ENCODE peak calls at places on chromosomes 5 and 9, in ten cellular contexts. One of them, this sample, is unnamed.

GRCh38 chr5:42963412-42963811 is 76.7 kb downstream of the ANXA2R start:
- DNase-seq in coronary artery: no peak
- DNase-seq in astrocyte of the spinal cord: no peak
- DNase-seq in dorsolateral prefrontal cortex: no peak
- DNase-seq in activated CD8-positive, alpha-beta T cell treated with anti-CD3 and anti-CD28 coated beads for 36 hours: no peak
- DNase-seq in MCF 10A: no peak
- DNase-seq in epithelial cell of proximal tubule: no peak
- DNase-seq in WTC11: no peak
- DNase-seq in IMR-90: no peak
- DNase-seq in PC-9: no peak
- DNase-seq in this sample: no peak

GRCh38 chr9:19894975-19895374 is 106.1 kb upstream of the SLC24A2 start:
- DNase-seq in astrocyte of the spinal cord: peak; percentile 24
- DNase-seq in epithelial cell of proximal tubule: no peak
- DNase-seq in dorsolateral prefrontal cortex: no peak
- DNase-seq in IMR-90: peak; percentile 43
- DNase-seq in coronary artery: no peak
- DNase-seq in PC-9: no peak
- DNase-seq in activated CD8-positive, alpha-beta T cell treated with anti-CD3 and anti-CD28 coated beads for 36 hours: no peak
- DNase-seq in MCF 10A: no peak
- DNase-seq in WTC11: no peak
- DNase-seq in this sample: no peak

GRCh38 chr5:132782101-132782500 is 5.1 kb upstream of the SEPTIN8 start:
- DNase-seq in WTC11: no peak
- DNase-seq in astrocyte of the spinal cord: peak; percentile 52
- DNase-seq in dorsolateral prefrontal cortex: no peak
- DNase-seq in PC-9: no peak
- DNase-seq in coronary artery: peak; percentile 45
- DNase-seq in MCF 10A: peak; percentile 45
- DNase-seq in IMR-90: peak; percentile 74
- DNase-seq in epithelial cell of proximal tubule: no peak
- DNase-seq in activated CD8-positive, alpha-beta T cell treated with anti-CD3 and anti-CD28 coated beads for 36 hours: no peak
- DNase-seq in this sample: peak; percentile 38

GRCh38 chr9:95626885-95627558 is 110.3 kb upstream of the PTCH1 start:
- DNase-seq in activated CD8-positive, alpha-beta T cell treated with anti-CD3 and anti-CD28 coated beads for 36 hours: peak; percentile 81
- DNase-seq in WTC11: no peak
- DNase-seq in coronary artery: no peak
- DNase-seq in epithelial cell of proximal tubule: no peak
- DNase-seq in dorsolateral prefrontal cortex: no peak
- DNase-seq in PC-9: no peak
- DNase-seq in astrocyte of the spinal cord: no peak
- DNase-seq in IMR-90: no peak
- DNase-seq in MCF 10A: no peak
- DNase-seq in this sample: no peak

GRCh38 chr9:133656211-133657119 is 20.3 kb downstream of the DBH start:
- DNase-seq in IMR-90: no peak
- DNase-seq in epithelial cell of proximal tubule: no peak
- DNase-seq in PC-9: no peak
- DNase-seq in dorsolateral prefrontal cortex: no peak
- DNase-seq in WTC11: no peak
- DNase-seq in coronary artery: no peak
- DNase-seq in activated CD8-positive, alpha-beta T cell treated with anti-CD3 and anti-CD28 coated beads for 36 hours: peak; percentile 55
- DNase-seq in astrocyte of the spinal cord: no peak
- DNase-seq in MCF 10A: no peak
- DNase-seq in this sample: no peak

GRCh38 chr9:13437898-13438297 is 158.4 kb upstream of the MPDZ start:
- DNase-seq in PC-9: no peak
- DNase-seq in WTC11: no peak
- DNase-seq in MCF 10A: no peak
- DNase-seq in activated CD8-positive, alpha-beta T cell treated with anti-CD3 and anti-CD28 coated beads for 36 hours: no peak
- DNase-seq in IMR-90: no peak
- DNase-seq in epithelial cell of proximal tubule: no peak
- DNase-seq in coronary artery: no peak
- DNase-seq in astrocyte of the spinal cord: no peak
- DNase-seq in dorsolateral prefrontal cortex: no peak
- DNase-seq in this sample: no peak

GRCh38 chr9:93268551-93269314 is 84.8 kb downstream of the WNK2 start:
- DNase-seq in MCF 10A: no peak
- DNase-seq in epithelial cell of proximal tubule: no peak
- DNase-seq in IMR-90: no peak
- DNase-seq in coronary artery: no peak
- DNase-seq in activated CD8-positive, alpha-beta T cell treated with anti-CD3 and anti-CD28 coated beads for 36 hours: peak; percentile 64
- DNase-seq in dorsolateral prefrontal cortex: no peak
- DNase-seq in WTC11: no peak
- DNase-seq in PC-9: no peak
- DNase-seq in astrocyte of the spinal cord: no peak
- DNase-seq in this sample: no peak

GRCh38 chr9:98848450-98849149 is 41.1 kb downstream of the GALNT12 start:
- DNase-seq in IMR-90: peak; percentile 98
- DNase-seq in astrocyte of the spinal cord: peak; percentile 85
- DNase-seq in epithelial cell of proximal tubule: peak; percentile 93
- DNase-seq in PC-9: peak; percentile 95
- DNase-seq in dorsolateral prefrontal cortex: peak; percentile 95
- DNase-seq in MCF 10A: peak; percentile 80
- DNase-seq in WTC11: peak; percentile 91
- DNase-seq in activated CD8-positive, alpha-beta T cell treated with anti-CD3 and anti-CD28 coated beads for 36 hours: peak; percentile 87
- DNase-seq in coronary artery: peak; percentile 88
- DNase-seq in this sample: peak; percentile 92

GRCh38 chr9:19201899-19202891 is 28.3 kb upstream of the DENND4C start:
- DNase-seq in PC-9: peak; percentile 60
- DNase-seq in WTC11: no peak
- DNase-seq in IMR-90: no peak
- DNase-seq in activated CD8-positive, alpha-beta T cell treated with anti-CD3 and anti-CD28 coated beads for 36 hours: no peak
- DNase-seq in dorsolateral prefrontal cortex: no peak
- DNase-seq in epithelial cell of proximal tubule: no peak
- DNase-seq in MCF 10A: no peak
- DNase-seq in astrocyte of the spinal cord: no peak
- DNase-seq in coronary artery: no peak
- DNase-seq in this sample: peak; percentile 31

GRCh38 chr5:163379298-163380155 is 57.9 kb upstream of the CCNG1 start:
- DNase-seq in dorsolateral prefrontal cortex: no peak
- DNase-seq in coronary artery: no peak
- DNase-seq in activated CD8-positive, alpha-beta T cell treated with anti-CD3 and anti-CD28 coated beads for 36 hours: no peak
- DNase-seq in IMR-90: peak; percentile 80
- DNase-seq in MCF 10A: peak; percentile 96
- DNase-seq in PC-9: peak; percentile 86
- DNase-seq in WTC11: no peak
- DNase-seq in epithelial cell of proximal tubule: peak; percentile 66
- DNase-seq in astrocyte of the spinal cord: peak; percentile 90
- DNase-seq in this sample: peak; percentile 94

GRCh38 chr9:124218438-124219289 is 39.1 kb upstream of the NEK6 start:
- DNase-seq in astrocyte of the spinal cord: peak; percentile 22
- DNase-seq in coronary artery: peak; percentile 72
- DNase-seq in epithelial cell of proximal tubule: no peak
- DNase-seq in activated CD8-positive, alpha-beta T cell treated with anti-CD3 and anti-CD28 coated beads for 36 hours: peak; percentile 85
- DNase-seq in dorsolateral prefrontal cortex: peak; percentile 35
- DNase-seq in WTC11: no peak
- DNase-seq in IMR-90: peak; percentile 66
- DNase-seq in PC-9: peak; percentile 79
- DNase-seq in MCF 10A: peak; percentile 56
- DNase-seq in this sample: peak; percentile 12

GRCh38 chr9:79054500-79054899 is 517.3 kb upstream of the TLE4 start:
- DNase-seq in PC-9: no peak
- DNase-seq in IMR-90: peak; percentile 60
- DNase-seq in coronary artery: no peak
- DNase-seq in WTC11: no peak
- DNase-seq in MCF 10A: no peak
- DNase-seq in astrocyte of the spinal cord: peak; percentile 5
- DNase-seq in dorsolateral prefrontal cortex: no peak
- DNase-seq in activated CD8-positive, alpha-beta T cell treated with anti-CD3 and anti-CD28 coated beads for 36 hours: no peak
- DNase-seq in epithelial cell of proximal tubule: no peak
- DNase-seq in this sample: no peak

GRCh38 chr5:149632311-149633251 is 51.3 kb downstream of the ARHGEF37 start:
- DNase-seq in IMR-90: peak; percentile 93
- DNase-seq in WTC11: no peak
- DNase-seq in astrocyte of the spinal cord: peak; percentile 72
- DNase-seq in epithelial cell of proximal tubule: peak; percentile 69
- DNase-seq in coronary artery: no peak
- DNase-seq in PC-9: peak; percentile 60
- DNase-seq in MCF 10A: peak; percentile 84
- DNase-seq in activated CD8-positive, alpha-beta T cell treated with anti-CD3 and anti-CD28 coated beads for 36 hours: peak; percentile 32
- DNase-seq in dorsolateral prefrontal cortex: no peak
- DNase-seq in this sample: peak; percentile 77

GRCh38 chr9:87664153-87665060 is 61.5 kb upstream of the CTSL start:
- DNase-seq in epithelial cell of proximal tubule: no peak
- DNase-seq in activated CD8-positive, alpha-beta T cell treated with anti-CD3 and anti-CD28 coated beads for 36 hours: no peak
- DNase-seq in WTC11: no peak
- DNase-seq in PC-9: no peak
- DNase-seq in coronary artery: no peak
- DNase-seq in MCF 10A: no peak
- DNase-seq in IMR-90: no peak
- DNase-seq in astrocyte of the spinal cord: no peak
- DNase-seq in dorsolateral prefrontal cortex: no peak
- DNase-seq in this sample: no peak

GRCh38 chr9:97307091-97307490 is 368 bp upstream of the CCDC180 start:
- DNase-seq in IMR-90: peak; percentile 57
- DNase-seq in WTC11: peak; percentile 99
- DNase-seq in epithelial cell of proximal tubule: peak; percentile 19
- DNase-seq in activated CD8-positive, alpha-beta T cell treated with anti-CD3 and anti-CD28 coated beads for 36 hours: peak; percentile 49
- DNase-seq in dorsolateral prefrontal cortex: peak; percentile 65
- DNase-seq in MCF 10A: no peak
- DNase-seq in astrocyte of the spinal cord: peak; percentile 79
- DNase-seq in PC-9: peak; percentile 49
- DNase-seq in coronary artery: no peak
- DNase-seq in this sample: peak; percentile 39
- TF ChIP-seq CTCF in IMR-90: no peak
- TF ChIP-seq CTCF in WTC11: no peak
- TF ChIP-seq CTCF in epithelial cell of proximal tubule: peak; percentile 42
- TF ChIP-seq CTCF in activated CD8-positive, alpha-beta T cell treated with anti-CD3 and anti-CD28 coated beads for 36 hours: no peak
- TF ChIP-seq CTCF in dorsolateral prefrontal cortex: no peak
- TF ChIP-seq CTCF in MCF 10A: no peak
- TF ChIP-seq CTCF in astrocyte of the spinal cord: peak; percentile 34
- TF ChIP-seq CTCF in PC-9: no peak
- TF ChIP-seq CTCF in coronary artery: no peak
- TF ChIP-seq CTCF in this sample: no peak

GRCh38 chr9:136564379-136564988 is 18.6 kb upstream of the NOTCH1 start:
- DNase-seq in IMR-90: peak; percentile 71
- DNase-seq in astrocyte of the spinal cord: peak; percentile 67
- DNase-seq in activated CD8-positive, alpha-beta T cell treated with anti-CD3 and anti-CD28 coated beads for 36 hours: no peak
- DNase-seq in coronary artery: no peak
- DNase-seq in MCF 10A: peak; percentile 88
- DNase-seq in PC-9: peak; percentile 69
- DNase-seq in epithelial cell of proximal tubule: no peak
- DNase-seq in dorsolateral prefrontal cortex: no peak
- DNase-seq in WTC11: no peak
- DNase-seq in this sample: peak; percentile 68
- TF ChIP-seq CTCF in IMR-90: peak; percentile 22
- TF ChIP-seq CTCF in astrocyte of the spinal cord: no peak
- TF ChIP-seq CTCF in activated CD8-positive, alpha-beta T cell treated with anti-CD3 and anti-CD28 coated beads for 36 hours: no peak
- TF ChIP-seq CTCF in coronary artery: no peak
- TF ChIP-seq CTCF in MCF 10A: peak; percentile 5
- TF ChIP-seq CTCF in PC-9: peak; percentile 43
- TF ChIP-seq CTCF in epithelial cell of proximal tubule: no peak
- TF ChIP-seq CTCF in dorsolateral prefrontal cortex: no peak
- TF ChIP-seq CTCF in WTC11: no peak
- TF ChIP-seq CTCF in this sample: peak; percentile 26

GRCh38 chr5:147346006-147346561 is 111.3 kb downstream of the STK32A start:
- DNase-seq in astrocyte of the spinal cord: no peak
- DNase-seq in IMR-90: no peak
- DNase-seq in dorsolateral prefrontal cortex: no peak
- DNase-seq in coronary artery: no peak
- DNase-seq in PC-9: no peak
- DNase-seq in activated CD8-positive, alpha-beta T cell treated with anti-CD3 and anti-CD28 coated beads for 36 hours: no peak
- DNase-seq in MCF 10A: peak; percentile 23
- DNase-seq in WTC11: no peak
- DNase-seq in epithelial cell of proximal tubule: no peak
- DNase-seq in this sample: no peak
- TF ChIP-seq CTCF in astrocyte of the spinal cord: no peak
- TF ChIP-seq CTCF in IMR-90: no peak
- TF ChIP-seq CTCF in dorsolateral prefrontal cortex: no peak
- TF ChIP-seq CTCF in coronary artery: no peak
- TF ChIP-seq CTCF in PC-9: no peak
- TF ChIP-seq CTCF in activated CD8-positive, alpha-beta T cell treated with anti-CD3 and anti-CD28 coated beads for 36 hours: no peak
- TF ChIP-seq CTCF in MCF 10A: no peak
- TF ChIP-seq CTCF in WTC11: no peak
- TF ChIP-seq CTCF in epithelial cell of proximal tubule: peak; percentile 9
- TF ChIP-seq CTCF in this sample: no peak

GRCh38 chr5:10333154-10334006 is 20.1 kb upstream of the MARCHF6 start:
- DNase-seq in activated CD8-positive, alpha-beta T cell treated with anti-CD3 and anti-CD28 coated beads for 36 hours: peak; percentile 22
- DNase-seq in WTC11: peak; percentile 65
- DNase-seq in epithelial cell of proximal tubule: no peak
- DNase-seq in MCF 10A: no peak
- DNase-seq in IMR-90: peak; percentile 26
- DNase-seq in coronary artery: no peak
- DNase-seq in astrocyte of the spinal cord: no peak
- DNase-seq in dorsolateral prefrontal cortex: no peak
- DNase-seq in PC-9: no peak
- DNase-seq in this sample: no peak
- TF ChIP-seq CTCF in activated CD8-positive, alpha-beta T cell treated with anti-CD3 and anti-CD28 coated beads for 36 hours: no peak
- TF ChIP-seq CTCF in WTC11: no peak
- TF ChIP-seq CTCF in epithelial cell of proximal tubule: peak; percentile 21
- TF ChIP-seq CTCF in MCF 10A: no peak
- TF ChIP-seq CTCF in IMR-90: no peak
- TF ChIP-seq CTCF in coronary artery: no peak
- TF ChIP-seq CTCF in astrocyte of the spinal cord: peak; percentile 11
- TF ChIP-seq CTCF in dorsolateral prefrontal cortex: no peak
- TF ChIP-seq CTCF in PC-9: no peak
- TF ChIP-seq CTCF in this sample: no peak

DNA sequence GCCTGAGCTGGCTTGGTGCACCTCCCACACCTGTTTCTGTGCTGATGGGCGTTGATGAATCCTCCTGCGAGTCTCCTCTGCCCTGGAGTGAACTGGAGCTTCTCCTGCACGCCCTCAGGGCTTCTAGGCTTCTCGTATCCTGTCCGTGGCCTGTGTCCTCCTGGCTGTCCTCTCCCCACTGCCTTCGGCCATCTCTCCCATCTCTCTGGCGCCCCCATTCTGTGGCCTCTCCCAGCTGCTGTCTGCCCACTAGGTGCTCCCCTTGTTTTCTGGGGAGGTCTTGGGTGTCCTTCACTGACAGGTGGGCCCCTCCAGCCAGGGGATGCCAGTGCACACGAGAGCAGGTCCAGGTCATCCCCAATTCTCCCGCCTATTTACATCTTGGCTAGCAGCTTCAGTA is 28.8 kb downstream of the AHRR start:
- DNase-seq in dorsolateral prefrontal cortex: no peak
- DNase-seq in astrocyte of the spinal cord: no peak
- DNase-seq in WTC11: peak; percentile 85
- DNase-seq in IMR-90: no peak
- DNase-seq in PC-9: no peak
- DNase-seq in MCF 10A: peak; percentile 19
- DNase-seq in epithelial cell of proximal tubule: no peak
- DNase-seq in coronary artery: no peak
- DNase-seq in activated CD8-positive, alpha-beta T cell treated with anti-CD3 and anti-CD28 coated beads for 36 hours: no peak
- DNase-seq in this sample: no peak
- TF ChIP-seq CTCF in dorsolateral prefrontal cortex: no peak
- TF ChIP-seq CTCF in astrocyte of the spinal cord: peak; percentile 26
- TF ChIP-seq CTCF in WTC11: peak; percentile 33
- TF ChIP-seq CTCF in IMR-90: peak; percentile 16
- TF ChIP-seq CTCF in PC-9: no peak
- TF ChIP-seq CTCF in MCF 10A: no peak
- TF ChIP-seq CTCF in epithelial cell of proximal tubule: peak; percentile 38
- TF ChIP-seq CTCF in coronary artery: no peak
- TF ChIP-seq CTCF in activated CD8-positive, alpha-beta T cell treated with anti-CD3 and anti-CD28 coated beads for 36 hours: no peak
- TF ChIP-seq CTCF in this sample: no peak